ENCODE peak calls at places on chromosomes 13 and 19, in nine cellular contexts. R, U, L, Q, H, D, V, O and A are unnamed samples.

GRCh38 chr13:113770441-113770840 is 11.4 kb downstream of the TMEM255B start:
- DNase-seq in L (no peak), V (no peak), Q (no peak), R (no peak), O (no peak), H (no peak), U (no peak), D (no peak), A (no peak)

GRCh38 chr13:20332361-20333096 is 100.4 kb upstream of the GJB6 start:
- DNase-seq in D (no peak), L (no peak), Q (peak), V (no peak), U (peak), H (no peak), O (no peak), R (peak), A (no peak)

GRCh38 chr13:59354665-59355064 is 809.1 kb downstream of the DIAPH3 start:
- DNase-seq in O (no peak), Q (no peak), U (no peak), L (no peak), H (no peak), V (no peak), D (no peak), R (no peak), A (no peak)

GRCh38 chr19:47436712-47437401 is 17.5 kb upstream of the MEIS3 start:
- DNase-seq in U (peak), V (no peak), L (peak), O (peak), H (peak), R (peak), D (peak), Q (peak), A (peak)

GRCh38 chr13:34369925-34370324 is 552.0 kb downstream of the RFC3 start:
- DNase-seq in O (no peak), Q (no peak), D (no peak), R (no peak), U (no peak), V (no peak), L (no peak), H (no peak), A (no peak)

GRCh38 chr19:56273563-56274117 is 1.1 kb downstream of the EDDM13 start:
- DNase-seq in O (no peak), H (no peak), R (no peak), V (no peak), L (no peak), U (no peak), D (no peak), Q (peak), A (peak)

GRCh38 chr13:44764334-44764733 is 188.2 kb upstream of the TSC22D1 start:
- DNase-seq in U (no peak), Q (no peak), R (no peak), D (no peak), L (no peak), V (no peak), O (no peak), H (peak), A (no peak)

GRCh38 chr13:48476215-48476614 is 56.7 kb downstream of the RCBTB2 start:
- DNase-seq in H (no peak), L (no peak), O (no peak), U (no peak), D (no peak), Q (no peak), V (no peak), R (no peak), A (no peak)

GRCh38 chr13:40632915-40633314 is 33.5 kb downstream of the FOXO1 start:
- DNase-seq in Q (no peak), H (no peak), D (no peak), U (no peak), V (no peak), L (no peak), O (no peak), R (no peak), A (no peak)

GRCh38 chr19:5288347-5288739 is 52.3 kb downstream of the PTPRS start:
- DNase-seq in R (no peak), U (peak), V (no peak), Q (no peak), L (no peak), H (no peak), D (peak), O (no peak), A (no peak)

GRCh38 chr13:105336706-105337582 is 1198.5 kb downstream of the EFNB2 start:
- DNase-seq in Q (peak), R (no peak), U (peak), H (no peak), D (no peak), V (no peak), O (no peak), L (no peak), A (no peak)

GRCh38 chr13:99287544-99287943 is 19.7 kb downstream of the GPR183 start:
- DNase-seq in U (no peak), L (no peak), D (no peak), R (no peak), O (no peak), V (no peak), H (no peak), Q (no peak), A (no peak)

GRCh38 chr19:57587529-57587928 is 3.6 kb downstream of the ZIK1 start:
- DNase-seq in V (no peak), H (no peak), L (no peak), Q (peak), R (no peak), D (no peak), U (no peak), O (no peak), A (peak)

GRCh38 chr13:27851049-27851448 is 58.8 kb downstream of the GSX1 start:
- DNase-seq in H (no peak), R (no peak), O (no peak), D (no peak), U (no peak), V (no peak), Q (peak), L (no peak), A (no peak)

GRCh38 chr19:48419158-48419920 is 25.9 kb downstream of the GRIN2D start:
- DNase-seq in Q (peak), H (no peak), V (no peak), R (peak), O (peak), U (peak), L (peak), D (peak), A (no peak)

GRCh38 chr19:45890877-45891276 is 4.9 kb upstream of the IRF2BP1 start:
- DNase-seq in L (no peak), U (no peak), Q (no peak), H (no peak), V (no peak), R (no peak), D (no peak), O (no peak), A (no peak)

GRCh38 chr13:68375004-68375403 is 1144.9 kb upstream of the PCDH9 start:
- DNase-seq in O (no peak), Q (no peak), D (no peak), U (no peak), R (peak), H (no peak), V (no peak), L (no peak), A (no peak)

GRCh38 chr19:4977299-4978174 is 8.6 kb downstream of the KDM4B start:
- DNase-seq in Q (peak), H (no peak), O (no peak), V (no peak), D (peak), R (peak), U (peak), L (no peak), A (peak)

GRCh38 chr13:79830945-79831344 is 350.0 kb downstream of the NDFIP2 start:
- DNase-seq in U (no peak), O (no peak), V (no peak), D (no peak), Q (no peak), R (no peak), L (no peak), H (no peak), A (no peak)

GRCh38 chr19:35618857-35619256 is 6.3 kb downstream of the HAUS5 start:
- DNase-seq in L (no peak), O (no peak), V (no peak), H (no peak), Q (no peak), U (no peak), D (no peak), R (no peak), A (no peak)

GRCh38 chr13:112903071-112903577 is 65.9 kb upstream of the MCF2L start:
- DNase-seq in O (peak), R (no peak), Q (no peak), U (no peak), L (no peak), H (no peak), D (no peak), V (no peak), A (no peak)

GRCh38 chr19:31331536-31331935 is 17.7 kb downstream of the TSHZ3 start:
- DNase-seq in L (no peak), O (no peak), Q (no peak), V (no peak), D (no peak), U (no peak), R (no peak), H (no peak), A (no peak)

GRCh38 chr13:113557013-113557412 is 27.5 kb upstream of the TFDP1 start:
- DNase-seq in R (no peak), V (no peak), D (no peak), U (no peak), H (no peak), Q (no peak), O (peak), L (no peak), A (no peak)

GRCh38 chr19:3691726-3692125 is 8.5 kb downstream of the PIP5K1C start:
- DNase-seq in U (no peak), L (no peak), Q (no peak), O (peak), H (no peak), R (no peak), D (no peak), V (no peak), A (no peak)

GRCh38 chr13:26502826-26503225 is 54.7 kb upstream of the WASF3 start:
- DNase-seq in D (no peak), V (no peak), L (no peak), H (no peak), O (no peak), U (peak), Q (peak), R (no peak), A (no peak)
- TF ChIP-seq CTCF in D (peak), V (no peak), L (no peak), H (no peak), O (no peak), U (peak), Q (no peak), R (peak), A (no peak)

GRCh38 chr19:9500796-9501195 is 2.4 kb upstream of the ZNF560 start:
- DNase-seq in O (no peak), V (no peak), R (no peak), Q (no peak), D (no peak), L (no peak), U (no peak), H (no peak), A (no peak)

GRCh38 chr19:9494096-9494495 is 4.3 kb downstream of the ZNF560 start:
- DNase-seq in O (no peak), H (no peak), U (no peak), Q (no peak), L (no peak), D (no peak), R (no peak), V (no peak), A (no peak)

DNA sequence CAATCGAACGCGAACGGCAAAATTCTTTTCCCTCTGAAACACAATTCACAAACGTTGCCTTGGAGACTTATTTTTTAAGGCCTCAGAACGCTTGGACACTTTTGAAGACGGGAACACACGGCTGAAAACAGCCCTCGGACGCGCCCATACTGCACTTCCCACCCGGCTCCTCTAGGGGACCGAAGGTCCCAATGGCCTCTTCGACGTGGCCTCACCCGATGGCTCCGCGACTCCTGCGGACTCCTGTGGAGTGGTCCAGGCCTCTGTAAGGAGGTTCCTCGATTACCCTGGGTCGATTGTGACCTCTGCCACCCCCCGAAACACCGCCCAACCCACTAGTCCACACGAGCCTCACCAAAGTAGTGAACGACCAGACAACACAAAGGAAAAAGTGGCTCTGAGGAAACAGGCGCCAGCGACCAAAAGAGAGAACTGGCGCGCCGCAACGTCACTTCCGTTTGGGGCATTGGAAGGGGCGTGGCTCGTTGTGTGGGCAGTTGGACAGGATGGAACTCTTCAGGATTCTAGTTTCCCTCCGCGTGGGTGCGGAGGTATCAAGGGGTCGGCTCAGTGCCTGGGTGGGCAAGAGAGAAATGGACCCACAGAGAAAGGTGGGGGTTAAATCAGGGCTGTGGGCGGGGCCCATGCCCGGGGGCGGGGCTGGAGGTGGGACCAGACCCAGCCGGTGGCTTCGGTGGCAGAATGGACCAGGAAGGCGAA is at the start of gene ZNF560:
- DNase-seq in L (no peak), U (peak), Q (peak), H (no peak), V (peak), O (no peak), R (peak), D (no peak), A (no peak)
- TF ChIP-seq CTCF in L (no peak), U (peak), Q (no peak), H (no peak), V (peak), O (no peak), R (peak), D (no peak), A (no peak)

GRCh38 chr19:49862411-49863253 is 4.7 kb downstream of the PNKP start:
- DNase-seq in U (no peak), L (peak), O (peak), H (peak), R (peak), D (no peak), V (no peak), Q (no peak), A (no peak)
- TF ChIP-seq CTCF in U (peak), L (peak), O (no peak), H (no peak), R (peak), D (peak), V (peak), Q (peak), A (no peak)

DNA sequence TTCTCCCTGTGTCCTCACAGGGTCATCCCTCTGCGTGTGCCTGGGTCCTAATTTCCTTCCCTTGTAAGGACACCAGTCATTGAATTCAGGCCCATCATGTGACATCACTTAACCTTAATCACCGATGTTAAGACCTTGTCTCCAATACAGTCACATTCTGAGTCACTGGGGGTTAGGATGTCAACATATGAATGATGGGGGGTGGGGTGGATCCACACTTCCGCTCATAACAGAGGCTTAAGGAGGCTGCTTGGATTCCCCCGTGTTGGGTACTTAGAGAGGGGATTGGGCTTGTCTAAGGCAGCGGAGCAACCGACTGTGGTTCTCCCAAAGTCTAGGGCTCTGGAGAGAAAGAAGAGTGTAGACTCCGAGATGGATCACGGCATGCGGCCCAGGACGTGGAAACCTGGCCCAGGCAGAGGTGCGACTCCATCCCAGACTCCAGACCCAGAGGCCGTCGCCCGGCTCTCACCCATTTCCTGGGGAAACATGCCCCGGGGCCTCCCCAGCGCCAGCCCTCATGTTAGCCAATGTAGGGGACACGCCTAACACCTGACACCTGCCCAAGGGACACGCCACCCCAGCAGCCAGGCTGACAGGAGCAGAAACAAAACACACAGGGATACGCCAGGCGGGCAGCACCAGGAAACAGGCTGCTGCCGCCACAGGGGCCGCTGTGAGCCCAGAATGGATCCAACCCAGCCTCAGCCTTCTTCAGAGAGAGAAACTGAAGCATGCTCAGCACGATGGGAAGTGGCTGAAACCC is 17.1 kb upstream of the IGLON5 start:
- DNase-seq in L (no peak), Q (no peak), R (no peak), U (no peak), V (no peak), D (no peak), O (no peak), H (no peak), A (no peak)
- TF ChIP-seq CTCF in L (no peak), Q (no peak), R (no peak), U (no peak), V (no peak), D (no peak), O (no peak), H (no peak), A (no peak)

DNA sequence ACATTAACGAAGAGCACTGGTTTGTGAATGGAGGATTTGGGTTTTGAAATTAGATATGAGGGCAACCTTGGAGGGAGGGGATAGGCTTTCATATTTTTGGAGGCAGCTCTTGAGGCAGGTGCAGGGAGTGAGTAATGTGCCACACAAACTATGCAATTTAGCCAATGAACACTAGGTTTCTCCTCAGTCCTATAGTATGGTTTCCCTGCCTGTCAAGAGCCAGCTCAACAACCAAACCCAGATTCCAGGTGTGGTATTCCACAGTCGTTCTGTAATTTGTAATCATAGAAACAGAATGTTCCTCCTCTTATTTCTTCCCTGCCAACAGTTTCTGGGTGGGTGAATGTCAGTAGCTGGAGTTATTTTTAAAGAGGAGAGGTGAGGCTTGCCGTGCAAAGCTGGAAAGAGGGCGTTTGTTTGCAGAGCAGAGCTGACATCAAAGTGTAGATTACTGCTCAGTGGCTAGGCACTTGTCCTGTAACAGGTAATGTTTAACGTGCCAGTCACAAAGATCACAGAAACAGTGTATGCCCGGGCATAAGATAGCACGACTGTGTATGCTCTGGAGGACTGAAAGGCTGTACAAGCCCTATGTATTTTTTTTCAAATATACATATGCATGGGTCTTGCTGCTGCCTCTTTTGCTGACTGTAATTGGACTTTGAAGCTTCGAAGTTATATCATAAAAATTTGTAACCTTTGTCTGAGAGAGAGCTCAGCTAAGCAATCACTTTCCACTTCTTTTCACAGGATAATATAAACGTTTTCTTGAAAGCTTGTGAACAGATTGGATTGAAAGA is 124.3 kb downstream of the LMO7 start:
- DNase-seq in D (no peak), R (peak), Q (peak), L (no peak), H (peak), V (no peak), U (peak), O (no peak), A (peak)
- TF ChIP-seq CTCF in D (peak), R (no peak), Q (peak), L (no peak), H (no peak), V (peak), U (no peak), O (no peak), A (no peak)

DNA sequence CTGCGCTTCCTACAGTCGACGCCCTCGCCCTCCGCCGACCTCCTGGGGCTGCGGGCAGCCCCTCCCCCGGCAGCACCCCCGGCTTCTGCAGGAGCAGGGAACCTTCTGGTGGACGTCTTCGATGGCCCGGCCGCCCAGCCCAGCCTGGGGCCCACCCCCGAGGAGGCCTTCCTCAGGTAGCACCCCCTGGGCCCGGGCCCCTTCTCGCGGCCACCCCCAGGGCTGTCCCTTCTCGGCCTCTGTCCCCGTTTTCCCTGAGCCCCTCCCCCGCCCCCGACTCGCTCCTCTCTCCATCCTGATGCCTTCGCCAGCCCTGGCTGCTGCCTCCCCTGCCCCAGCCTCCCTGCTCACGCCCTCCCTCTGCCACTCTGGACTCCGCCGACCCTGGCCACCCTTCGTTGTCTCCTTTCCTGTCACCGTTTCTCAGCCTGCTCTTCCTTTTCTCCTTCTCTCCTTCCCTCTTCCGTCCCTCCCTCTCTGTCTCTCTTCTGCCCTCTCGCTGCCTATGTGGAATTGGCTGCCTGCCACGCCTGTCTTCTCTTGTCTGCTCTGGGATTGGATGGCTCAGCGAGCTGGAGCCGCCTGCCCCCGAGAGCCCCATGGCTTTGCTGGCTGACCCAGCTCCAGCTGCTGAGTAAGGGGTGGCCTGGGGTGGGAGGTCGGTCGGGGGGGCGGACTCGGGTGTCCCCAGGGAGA is 11.0 kb downstream of the FUZ start:
- DNase-seq in H (peak), O (no peak), D (peak), V (peak), Q (peak), R (peak), U (peak), L (no peak), A (no peak)
- TF ChIP-seq CTCF in H (no peak), O (no peak), D (peak), V (no peak), Q (peak), R (peak), U (peak), L (no peak), A (no peak)

DNA sequence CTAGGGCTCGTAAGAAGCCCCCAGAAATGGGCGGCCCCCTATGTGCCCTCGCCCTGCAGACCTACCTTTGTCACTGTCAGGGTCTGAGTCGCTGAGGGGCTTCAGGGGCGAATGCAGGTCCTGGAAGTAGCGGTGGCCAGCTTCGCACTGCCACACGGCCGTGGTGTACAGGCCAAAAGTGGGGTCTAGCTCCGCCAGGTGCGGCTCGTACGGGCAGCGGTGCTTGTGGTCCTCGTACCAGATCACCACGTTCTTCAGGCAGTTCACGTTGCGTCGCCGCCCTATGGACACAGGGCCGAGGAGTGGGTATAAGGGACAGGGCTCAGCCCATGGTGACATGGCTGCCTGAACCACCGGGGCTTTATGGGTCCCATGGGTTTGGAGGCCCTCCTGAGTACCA is 9.8 kb downstream of the ZNF653 start:
- DNase-seq in V (no peak), O (no peak), R (no peak), H (no peak), U (no peak), D (no peak), L (no peak), Q (no peak), A (no peak)
- TF ChIP-seq CTCF in V (no peak), O (no peak), R (no peak), H (no peak), U (no peak), D (no peak), L (no peak), Q (no peak), A (no peak)